ENCODE peak calls at places on chromosome 7, in four cellular contexts. N is cardiac muscle cell, T is astrocyte, R is psoas muscle. B is an unnamed sample.
A peak's percentile ranks its signal among the peaks of the same experiment; 100 is the strongest.

GRCh38 chr7:42319631-42320030 is 82.6 kb upstream of the GLI3 start:
- DNase-seq in N (no peak), T (no peak), R (no peak), B (no peak)

GRCh38 chr7:99794585-99795502 is 10.9 kb upstream of the CYP3A4 start:
- DNase-seq in N (peak; percentile 4), T (no peak), R (no peak), B (no peak)

GRCh38 chr7:111138196-111138569 is 47.3 kb downstream of the LRRN3 start:
- DNase-seq in N (peak; percentile 42), T (peak; percentile 52), R (peak; percentile 17), B (no peak)

GRCh38 chr7:16563281-16564022 is 36.8 kb downstream of the LRRC72 start:
- DNase-seq in N (peak; percentile 8), T (no peak), R (no peak), B (no peak)

GRCh38 chr7:29499932-29500331 is 63.7 kb upstream of the PRR15 start:
- DNase-seq in N (no peak), T (no peak), R (no peak), B (no peak)

GRCh38 chr7:148116195-148116594 is 474.4 kb upstream of the C7orf33 start:
- DNase-seq in N (no peak), T (no peak), R (no peak), B (no peak)

GRCh38 chr7:121000091-121000983 is 11.8 kb downstream of the CPED1 start:
- DNase-seq in N (peak; percentile 68), T (peak; percentile 45), R (no peak), B (no peak)

GRCh38 chr7:98215561-98216495 is 4.6 kb downstream of the BHLHA15 start:
- DNase-seq in N (no peak), T (no peak), R (no peak), B (peak; percentile 41)

GRCh38 chr7:5423272-5423843 is at the start of gene TNRC18:
- DNase-seq in N (no peak), T (no peak), R (peak; percentile 53), B (peak; percentile 50)

GRCh38 chr7:13257661-13258060 is 570.2 kb downstream of the ARL4A start:
- DNase-seq in N (no peak), T (peak; percentile 73), R (no peak), B (no peak)

GRCh38 chr7:157794764-157795101 is 457.9 kb downstream of the DNAJB6 start:
- DNase-seq in N (no peak), T (no peak), R (no peak), B (no peak)

GRCh38 chr7:29976265-29976664 is 13.3 kb downstream of the SCRN1 start:
- DNase-seq in N (peak; percentile 62), T (no peak), R (no peak), B (no peak)

GRCh38 chr7:28125381-28126046 is 55.1 kb downstream of the JAZF1 start:
- DNase-seq in N (peak; percentile 42), T (peak; percentile 44), R (no peak), B (no peak)

GRCh38 chr7:40175725-40176510 is 41.1 kb downstream of the SUGCT start:
- DNase-seq in N (no peak), T (peak; percentile 23), R (no peak), B (no peak)

GRCh38 chr7:135755351-135755753 is 6.7 kb upstream of the FAM180A start:
- DNase-seq in N (no peak), T (no peak), R (peak; percentile 48), B (no peak)

GRCh38 chr7:83921798-83922607 is 272.6 kb downstream of the SEMA3A start:
- DNase-seq in N (peak; percentile 7), T (peak; percentile 22), R (no peak), B (no peak)

GRCh38 chr7:55400191-55400590 is 35.1 kb downstream of the LANCL2 start:
- DNase-seq in N (no peak), T (peak; percentile 16), R (no peak), B (no peak)

GRCh38 chr7:44449531-44449930 is 40.9 kb downstream of the NUDCD3 start:
- DNase-seq in N (no peak), T (no peak), R (no peak), B (no peak)

GRCh38 chr7:55484241-55484640 is 88.1 kb downstream of the VOPP1 start:
- DNase-seq in N (no peak), T (no peak), R (no peak), B (peak; percentile 42)

GRCh38 chr7:153847828-153848227 is 204.4 kb upstream of the DPP6 start:
- DNase-seq in N (no peak), T (no peak), R (no peak), B (no peak)

GRCh38 chr7:82578430-82578829 is 134.9 kb upstream of the CACNA2D1 start:
- DNase-seq in N (peak; percentile 70), T (peak; percentile 41), R (no peak), B (no peak)

GRCh38 chr7:108009873-108010272 is 6.9 kb upstream of the LAMB1 start:
- DNase-seq in N (no peak), T (no peak), R (no peak), B (no peak)

GRCh38 chr7:108008827-108009226 is 5.9 kb upstream of the LAMB1 start:
- DNase-seq in N (no peak), T (no peak), R (no peak), B (no peak)

GRCh38 chr7:108007762-108008161 is 4.8 kb upstream of the LAMB1 start:
- DNase-seq in N (no peak), T (no peak), R (no peak), B (no peak)

GRCh38 chr7:108004220-108005142 is 1.5 kb upstream of the LAMB1 start:
- DNase-seq in N (peak; percentile 90), T (peak; percentile 83), R (no peak), B (peak; percentile 52)

DNA sequence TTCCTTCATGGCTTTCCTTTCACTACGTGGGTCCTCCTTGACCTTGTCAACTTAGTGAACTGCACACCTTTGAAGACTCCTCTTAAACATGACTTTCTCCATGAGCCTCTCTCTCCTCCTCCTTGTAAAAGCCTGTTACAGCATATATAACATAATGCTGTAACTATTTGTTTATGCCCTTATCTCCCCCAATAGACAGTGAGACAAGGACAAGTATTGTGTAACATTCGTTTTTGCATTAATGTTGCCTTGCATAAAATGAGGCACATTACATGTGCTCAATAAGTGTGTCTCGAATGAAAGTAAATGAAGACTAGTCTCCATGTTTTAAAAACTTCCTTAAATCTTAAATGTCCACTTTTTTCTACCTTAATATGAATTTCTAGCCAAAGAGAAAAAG is 4.3 kb upstream of the LAMB1 start:
- DNase-seq in N (peak; percentile 66), T (no peak), R (no peak), B (no peak)
- H3K4me1 ChIP-seq in N (peaks cover 35% of the 10 kb centered on the region), T (peaks cover 15% of the 10 kb centered on the region), R (no peaks in the 10 kb centered on the region), B (peaks cover 23% of the 10 kb centered on the region)

DNA sequence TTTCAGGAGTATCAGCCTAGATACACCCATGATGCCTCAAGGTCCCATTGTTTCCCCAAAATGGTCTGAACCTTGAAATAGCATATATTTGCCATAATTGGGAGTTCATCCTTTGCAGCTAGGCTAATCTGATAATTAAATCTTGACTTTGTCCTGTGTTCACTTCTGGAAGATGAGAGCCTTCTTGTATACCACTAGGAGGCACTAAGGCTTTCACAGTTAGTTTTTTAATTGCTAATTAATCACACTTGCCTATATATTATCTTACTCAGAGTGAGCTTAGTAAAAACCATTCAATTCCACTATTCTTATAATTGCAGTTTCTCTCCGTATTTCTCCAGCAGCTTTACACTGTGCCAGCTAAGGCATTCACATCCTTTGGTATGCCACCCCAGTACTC is 48.7 kb upstream of the MAGI2 start:
- DNase-seq in N (no peak), T (no peak), R (no peak), B (no peak)
- TF ChIP-seq CTCF in N (peak; percentile 27), T (no peak), R (no peak), B (peak; percentile 48)

GRCh38 chr7:50793947-50794570 is 11.4 kb upstream of the GRB10 start:
- DNase-seq in N (no peak), T (no peak), R (no peak), B (no peak)
- H3K27me3 ChIP-seq in N (peaks cover 14% of the 10 kb centered on the region), T (no peaks in the 10 kb centered on the region), R (no peaks in the 10 kb centered on the region), B (no peaks in the 10 kb centered on the region)

GRCh38 chr7:2838451-2838850 is 5.7 kb downstream of the GNA12 start:
- DNase-seq in N (no peak), T (no peak), R (no peak), B (no peak)
- H3K4me1 ChIP-seq in N (peaks cover 37% of the 10 kb centered on the region), T (peaks cover 8% of the 10 kb centered on the region), R (peaks cover 26% of the 10 kb centered on the region), B (no peaks in the 10 kb centered on the region)

DNA sequence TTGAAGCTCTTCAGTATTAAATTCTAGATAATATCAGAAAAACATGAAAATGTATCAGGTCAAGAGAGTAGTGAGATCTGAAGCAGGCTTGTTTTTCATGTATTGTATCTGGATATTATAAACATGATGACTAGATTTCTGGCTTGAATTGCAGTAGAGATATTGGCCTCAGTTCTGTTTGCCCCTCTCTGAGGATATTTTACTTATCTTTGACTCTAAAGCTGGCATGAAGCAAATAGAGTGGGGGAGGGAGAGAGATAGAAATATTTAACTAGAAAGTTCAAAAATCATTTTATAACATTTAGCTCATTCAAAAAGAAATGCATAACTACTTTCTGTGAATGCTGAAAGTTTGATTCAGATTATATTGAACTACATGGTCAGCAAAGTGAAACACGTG is 929.7 kb upstream of the KCND2 start:
- DNase-seq in N (no peak), T (no peak), R (no peak), B (no peak)
- TF ChIP-seq CTCF in N (no peak), T (no peak), R (no peak), B (no peak)

DNA sequence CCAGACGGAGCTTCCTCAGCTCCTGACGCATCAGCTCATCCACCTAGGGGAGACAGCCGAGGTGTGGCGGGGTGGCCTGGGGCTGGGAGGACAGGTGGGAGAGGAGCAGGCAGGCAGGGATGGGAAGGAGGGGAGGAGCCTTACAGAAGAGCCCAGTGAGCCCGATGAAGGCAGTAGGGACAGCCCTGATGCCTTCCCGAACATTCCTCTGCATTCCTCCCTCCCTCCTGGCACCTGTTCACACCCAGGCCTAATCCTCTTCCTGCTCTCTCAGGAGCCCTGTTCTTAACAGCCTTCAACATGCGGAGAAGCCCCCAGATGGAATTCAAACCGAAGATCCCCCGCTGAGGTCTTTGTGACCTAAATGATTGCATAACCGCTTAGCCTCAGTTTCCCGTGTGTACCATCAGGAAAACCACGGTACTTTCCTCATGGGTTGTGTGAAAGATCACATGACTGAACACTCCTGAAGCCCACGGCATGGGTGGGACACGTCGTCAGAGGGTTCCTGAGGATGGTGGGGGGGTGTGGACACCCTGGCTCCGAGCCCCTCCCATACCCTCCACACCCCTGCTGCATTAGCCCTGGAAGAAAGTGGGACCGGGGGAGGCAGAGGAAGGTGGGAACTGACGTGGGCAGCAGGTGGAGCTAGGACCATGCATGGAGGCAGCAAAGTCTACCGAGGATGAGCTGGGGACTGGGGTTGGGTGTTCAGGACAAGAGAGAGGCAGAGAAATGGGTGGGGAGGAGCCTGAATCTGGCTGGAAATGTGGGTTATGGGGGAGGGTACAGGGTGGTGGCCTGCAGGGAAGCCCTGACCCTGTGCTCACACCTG is 8.8 kb upstream of the ASB10 start:
- DNase-seq in N (no peak), T (no peak), R (no peak), B (no peak)
- H3K27me3 ChIP-seq in N (peaks cover 9% of the 10 kb centered on the region), T (peaks cover 26% of the 10 kb centered on the region), R (peaks cover 7% of the 10 kb centered on the region), B (no peaks in the 10 kb centered on the region)

GRCh38 chr7:118286131-118286530 is 61.6 kb downstream of the ANKRD7 start:
- DNase-seq in N (no peak), T (no peak), R (no peak), B (no peak)
- H3K4me1 ChIP-seq in N (no peaks in the 10 kb centered on the region), T (no peaks in the 10 kb centered on the region), R (no peaks in the 10 kb centered on the region), B (peaks cover 4% of the 10 kb centered on the region)